ENCODE peak calls at places on chromosomes 3 and 15, in four cellular contexts. C, H, G and U are unnamed samples.
A peak's percentile ranks its signal among the peaks of the same experiment; 100 is the strongest.

GRCh38 chr15:65032823-65033537 is 3.5 kb upstream of the MTFMT start:
- DNase-seq in C (peak; percentile 95), H (no peak), G (peak; percentile 72), U (no peak)

GRCh38 chr3:124258057-124258500 is 266.2 kb upstream of the ROPN1 start:
- DNase-seq in H (no peak), C (no peak), G (no peak), U (no peak)

GRCh38 chr15:80739919-80740318 is 39.3 kb upstream of the CEMIP start:
- DNase-seq in H (no peak), C (no peak), G (no peak), U (no peak)

GRCh38 chr3:99498544-99499234 is 139.7 kb upstream of the COL8A1 start:
- DNase-seq in G (no peak), C (no peak), H (no peak), U (no peak)

GRCh38 chr3:71780430-71780829 is 4.5 kb downstream of the PROK2 start:
- DNase-seq in G (no peak), C (no peak), H (no peak), U (no peak)

GRCh38 chr3:120182613-120183524 is 88.6 kb upstream of the GSK3B start:
- DNase-seq in H (no peak), C (no peak), G (peak; percentile 9), U (no peak)

GRCh38 chr3:122940628-122941086 is 86.9 kb downstream of the SEMA5B start:
- DNase-seq in H (no peak), C (no peak), G (no peak), U (no peak)

GRCh38 chr3:198071602-198072285 is 111.7 kb downstream of the LMLN start:
- DNase-seq in G (peak; percentile 68), C (peak; percentile 59), H (no peak), U (no peak)

GRCh38 chr3:135896613-135897012 is 68.9 kb upstream of the PPP2R3A start:
- DNase-seq in G (no peak), H (no peak), C (no peak), U (no peak)

GRCh38 chr15:69597061-69597592 is 144.5 kb downstream of the RPLP1 start:
- DNase-seq in H (no peak), G (no peak), C (no peak), U (no peak)

GRCh38 chr15:74816624-74817369 is 4.2 kb downstream of the LMAN1L start:
- DNase-seq in C (no peak), G (no peak), H (no peak), U (no peak)

GRCh38 chr3:172096881-172097420 is 57.6 kb downstream of the FNDC3B start:
- DNase-seq in H (no peak), C (peak; percentile 91), G (peak; percentile 77), U (no peak)

GRCh38 chr3:24377218-24377993 is 117.2 kb downstream of the THRB start:
- DNase-seq in H (no peak), G (no peak), C (no peak), U (no peak)

GRCh38 chr15:73753250-73754130 is at the start of gene INSYN1:
- DNase-seq in H (no peak), G (no peak), C (no peak), U (no peak)

GRCh38 chr3:115862099-115862498 is 238.8 kb downstream of the GAP43 start:
- DNase-seq in C (no peak), H (no peak), G (no peak), U (no peak)

GRCh38 chr3:28564211-28564610 is 215.6 kb upstream of the AZI2 start:
- DNase-seq in H (no peak), G (no peak), C (no peak), U (no peak)

GRCh38 chr3:16441306-16441898 is 72.1 kb downstream of the RFTN1 start:
- DNase-seq in H (no peak), G (no peak), C (no peak), U (no peak)

GRCh38 chr3:177776656-177777055 is 579.4 kb upstream of the TBL1XR1 start:
- DNase-seq in G (no peak), C (peak; percentile 18), H (no peak), U (no peak)

GRCh38 chr15:95227235-95227634 is 995.9 kb downstream of the MCTP2 start:
- DNase-seq in H (no peak), G (no peak), C (no peak), U (no peak)

GRCh38 chr15:70492240-70493177 is 270.8 kb downstream of the UACA start:
- DNase-seq in H (peak; percentile 73), C (no peak), G (peak; percentile 18), U (peak; percentile 81)

GRCh38 chr3:138066383-138066782 is 49.0 kb downstream of the DZIP1L start:
- DNase-seq in C (no peak), G (no peak), H (no peak), U (no peak)

GRCh38 chr3:123419850-123420292 is 29.0 kb downstream of the ADCY5 start:
- DNase-seq in H (no peak), C (no peak), G (no peak), U (no peak)

GRCh38 chr3:23085256-23085655 is 117.9 kb upstream of the UBE2E2 start:
- DNase-seq in H (no peak), G (no peak), C (no peak), U (no peak)

GRCh38 chr3:13112521-13113345 is 39.5 kb upstream of the IQSEC1 start:
- DNase-seq in H (no peak), G (no peak), C (no peak), U (no peak)

GRCh38 chr3:174168538-174169254 is 690.4 kb upstream of the NAALADL2 start:
- DNase-seq in G (no peak), H (no peak), C (no peak), U (no peak)

GRCh38 chr3:45746974-45747622 is 49.2 kb downstream of the SLC6A20 start:
- DNase-seq in H (no peak), G (no peak), C (no peak), U (no peak)

GRCh38 chr3:81472600-81473362 is 288.7 kb downstream of the GBE1 start:
- DNase-seq in G (no peak), H (no peak), C (no peak), U (no peak)

GRCh38 chr3:17009831-17010230 is 125.1 kb downstream of the PLCL2 start:
- DNase-seq in G (no peak), C (no peak), H (no peak), U (no peak)

GRCh38 chr3:132522353-132522752 is 74.7 kb upstream of the ACKR4 start:
- DNase-seq in C (no peak), G (no peak), H (peak; percentile 4), U (no peak)

GRCh38 chr3:25442486-25442885 is 14.4 kb downstream of the RARB start:
- DNase-seq in H (no peak), C (no peak), G (no peak), U (no peak)
- TF ChIP-seq TAF1 in H (no peak), C (no peak), G (no peak), U (no peak)

GRCh38 chr3:59877263-59877662 is 827.4 kb upstream of the CFAP20DC start:
- DNase-seq in C (no peak), H (no peak), G (peak; percentile 71), U (no peak)

GRCh38 chr3:59877679-59878427 is 828.0 kb upstream of the CFAP20DC start:
- DNase-seq in C (no peak), G (no peak), H (no peak), U (no peak)

GRCh38 chr3:59876533-59877062 is 826.8 kb upstream of the CFAP20DC start:
- DNase-seq in G (no peak), H (no peak), C (no peak), U (no peak)

GRCh38 chr3:59880717-59881116 is 830.9 kb upstream of the CFAP20DC start:
- DNase-seq in C (no peak), H (no peak), G (no peak), U (no peak)

GRCh38 chr3:59879033-59879655 is 829.3 kb upstream of the CFAP20DC start:
- DNase-seq in G (no peak), H (no peak), C (no peak), U (no peak)
- TF ChIP-seq POLR2AphosphoS5 in G (no peak), H (no peak), C (no peak), U (no peak)

DNA sequence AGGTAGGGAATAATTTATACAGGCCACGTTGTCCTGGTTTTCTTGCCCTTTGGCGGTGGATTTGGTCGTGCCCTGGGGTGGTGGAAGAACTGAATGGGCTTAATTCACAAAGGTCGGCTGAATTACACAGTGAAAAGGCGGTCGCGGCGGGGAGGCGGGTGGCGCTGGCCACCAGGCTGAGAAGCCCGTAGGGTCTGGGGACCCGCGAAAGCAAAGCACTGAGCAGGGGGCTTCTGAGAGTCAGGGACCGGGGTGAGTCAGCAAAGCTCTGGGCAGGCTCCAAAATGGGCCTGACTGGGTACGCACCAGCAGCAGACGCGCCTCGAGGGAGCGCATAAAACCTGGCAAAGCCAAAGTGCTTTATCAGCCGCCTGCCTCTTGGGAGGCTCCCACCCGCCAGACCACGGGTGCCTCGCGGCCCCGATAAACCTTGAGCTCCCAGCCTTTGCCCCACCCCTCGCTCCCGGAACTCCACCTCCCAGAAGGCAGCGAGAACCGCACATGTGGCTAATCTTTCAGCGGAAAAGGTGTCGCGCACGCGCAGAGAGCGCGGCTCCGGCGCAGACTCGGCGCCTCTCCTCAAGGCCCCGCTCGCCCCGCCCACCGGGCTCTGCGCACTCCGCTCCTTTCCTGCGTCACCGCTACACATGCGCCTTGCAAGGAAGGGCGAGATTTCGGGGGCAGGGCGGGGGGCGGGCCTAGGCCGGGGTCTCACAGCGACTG is 377 bp upstream of the ABCF3 start:
- DNase-seq in G (peak; percentile 99), H (peak; percentile 98), C (peak; percentile 97), U (peak; percentile 97)
- TF ChIP-seq POLR2A in G (peak; percentile 73), H (peak; percentile 47), C (peak; percentile 82), U (peak; percentile 82)

DNA sequence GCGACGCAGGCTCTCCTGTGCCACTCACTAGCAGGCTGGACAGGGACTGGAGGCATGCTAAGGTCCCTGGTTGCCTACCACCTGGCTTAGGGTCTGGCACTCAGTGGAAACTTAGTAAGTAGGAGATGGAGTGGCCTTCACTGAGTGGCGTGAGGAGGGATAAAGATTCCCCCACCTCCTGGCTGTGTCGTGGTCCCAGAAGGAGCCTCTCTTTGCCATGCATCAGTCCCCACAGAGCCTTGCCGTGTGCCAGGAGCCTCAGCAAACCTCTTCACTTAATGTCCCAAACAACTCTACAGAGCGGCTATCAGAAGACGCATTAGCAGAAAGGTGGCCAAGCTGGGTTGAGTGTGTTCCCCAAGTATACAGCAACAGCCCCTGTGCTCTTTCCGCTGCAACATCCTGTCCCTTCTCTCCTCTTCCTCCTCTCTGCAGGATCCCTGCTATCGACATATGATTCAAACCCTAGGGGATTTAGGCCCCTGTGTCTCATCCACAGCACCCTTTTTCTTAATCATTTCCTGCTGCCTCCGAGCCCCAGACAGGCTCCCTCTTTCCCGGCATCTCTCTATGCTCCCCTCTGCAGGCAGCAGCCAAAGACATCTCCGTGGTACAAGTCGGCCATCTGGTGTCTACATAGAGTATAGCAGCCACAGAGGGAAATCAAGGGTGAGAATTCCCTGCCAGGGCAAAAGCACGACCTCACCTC is 66.7 kb downstream of the SLC6A1 start:
- DNase-seq in C (peak; percentile 39), H (peak; percentile 42), G (peak; percentile 63), U (no peak)
- TF ChIP-seq TAF1 in C (no peak), H (no peak), G (no peak), U (no peak)

GRCh38 chr3:113002676-113003075 is 11.9 kb downstream of the GTPBP8 start:
- DNase-seq in C (no peak), H (no peak), G (no peak), U (no peak)

GRCh38 chr3:113005622-113006021 is 14.8 kb downstream of the GTPBP8 start:
- DNase-seq in G (no peak), H (no peak), C (no peak), U (no peak)

GRCh38 chr3:113006350-113007056 is 15.7 kb downstream of the GTPBP8 start:
- DNase-seq in H (no peak), G (no peak), C (no peak), U (no peak)

GRCh38 chr3:113000691-113001090 is 9.9 kb downstream of the GTPBP8 start:
- DNase-seq in C (no peak), G (no peak), H (no peak), U (no peak)

GRCh38 chr3:113002033-113002432 is 11.2 kb downstream of the GTPBP8 start:
- DNase-seq in C (no peak), G (no peak), H (no peak), U (no peak)
- TF ChIP-seq POLR2AphosphoS5 in C (no peak), G (no peak), H (no peak), U (no peak)